ENCODE peak calls at places on chromosomes 13 and 19, in nine cellular contexts. One of them, this sample, is unnamed.

GRCh38 chr19:44003461-44004134 is 841 bp downstream of the ZNF230 start:
- DNase-seq in K562: peak; percentile 18
- DNase-seq in RWPE1: peak; percentile 19
- DNase-seq in pancreas: no peak
- DNase-seq in fibroblast of lung: no peak
- DNase-seq in CD8-positive, alpha-beta memory T cell: no peak
- DNase-seq in testis: peak; percentile 33
- DNase-seq in AG04450: no peak
- DNase-seq in suprapubic skin: no peak
- DNase-seq in this sample: no peak

GRCh38 chr19:29526730-29527499 is 1.1 kb downstream of the VSTM2B start:
- DNase-seq in K562: peak; percentile 36
- DNase-seq in RWPE1: no peak
- DNase-seq in pancreas: peak; percentile 50
- DNase-seq in fibroblast of lung: no peak
- DNase-seq in CD8-positive, alpha-beta memory T cell: no peak
- DNase-seq in testis: no peak
- DNase-seq in AG04450: no peak
- DNase-seq in suprapubic skin: no peak
- DNase-seq in this sample: peak; percentile 60

GRCh38 chr13:48505597-48506091 is 27.2 kb downstream of the RCBTB2 start:
- DNase-seq in K562: no peak
- DNase-seq in RWPE1: no peak
- DNase-seq in pancreas: no peak
- DNase-seq in fibroblast of lung: peak; percentile 52
- DNase-seq in CD8-positive, alpha-beta memory T cell: peak; percentile 18
- DNase-seq in testis: peak; percentile 55
- DNase-seq in AG04450: peak; percentile 8
- DNase-seq in suprapubic skin: no peak
- DNase-seq in this sample: no peak

GRCh38 chr19:27966390-27966816 is 1246.5 kb downstream of the UQCRFS1 start:
- DNase-seq in K562: peak; percentile 8
- DNase-seq in RWPE1: peak; percentile 2
- DNase-seq in pancreas: no peak
- DNase-seq in fibroblast of lung: peak; percentile 15
- DNase-seq in CD8-positive, alpha-beta memory T cell: no peak
- DNase-seq in testis: no peak
- DNase-seq in AG04450: no peak
- DNase-seq in suprapubic skin: no peak
- DNase-seq in this sample: no peak

GRCh38 chr13:43003729-43004128 is 11.7 kb upstream of the EPSTI1 start:
- DNase-seq in K562: no peak
- DNase-seq in RWPE1: no peak
- DNase-seq in pancreas: no peak
- DNase-seq in fibroblast of lung: no peak
- DNase-seq in CD8-positive, alpha-beta memory T cell: no peak
- DNase-seq in testis: no peak
- DNase-seq in AG04450: no peak
- DNase-seq in suprapubic skin: no peak
- DNase-seq in this sample: no peak

GRCh38 chr19:572891-573825 is 762 bp downstream of the BSG start:
- DNase-seq in K562: no peak
- DNase-seq in RWPE1: peak; percentile 71
- DNase-seq in pancreas: peak; percentile 81
- DNase-seq in fibroblast of lung: peak; percentile 65
- DNase-seq in CD8-positive, alpha-beta memory T cell: no peak
- DNase-seq in testis: peak; percentile 59
- DNase-seq in AG04450: no peak
- DNase-seq in suprapubic skin: no peak
- DNase-seq in this sample: no peak

GRCh38 chr19:55258476-55258827 is 365 bp downstream of the PPP6R1 start:
- DNase-seq in K562: peak; percentile 83
- DNase-seq in RWPE1: no peak
- DNase-seq in pancreas: peak; percentile 72
- DNase-seq in fibroblast of lung: no peak
- DNase-seq in CD8-positive, alpha-beta memory T cell: peak; percentile 53
- DNase-seq in testis: no peak
- DNase-seq in AG04450: no peak
- DNase-seq in suprapubic skin: peak; percentile 82
- DNase-seq in this sample: peak; percentile 41

GRCh38 chr19:47429140-47429793 is 9.9 kb upstream of the MEIS3 start:
- DNase-seq in K562: no peak
- DNase-seq in RWPE1: no peak
- DNase-seq in pancreas: no peak
- DNase-seq in fibroblast of lung: no peak
- DNase-seq in CD8-positive, alpha-beta memory T cell: no peak
- DNase-seq in testis: no peak
- DNase-seq in AG04450: no peak
- DNase-seq in suprapubic skin: no peak
- DNase-seq in this sample: no peak

GRCh38 chr19:13303381-13304129 is 153.3 kb downstream of the IER2 start:
- DNase-seq in K562: no peak
- DNase-seq in RWPE1: no peak
- DNase-seq in pancreas: no peak
- DNase-seq in fibroblast of lung: no peak
- DNase-seq in CD8-positive, alpha-beta memory T cell: no peak
- DNase-seq in testis: no peak
- DNase-seq in AG04450: no peak
- DNase-seq in suprapubic skin: no peak
- DNase-seq in this sample: no peak

DNA sequence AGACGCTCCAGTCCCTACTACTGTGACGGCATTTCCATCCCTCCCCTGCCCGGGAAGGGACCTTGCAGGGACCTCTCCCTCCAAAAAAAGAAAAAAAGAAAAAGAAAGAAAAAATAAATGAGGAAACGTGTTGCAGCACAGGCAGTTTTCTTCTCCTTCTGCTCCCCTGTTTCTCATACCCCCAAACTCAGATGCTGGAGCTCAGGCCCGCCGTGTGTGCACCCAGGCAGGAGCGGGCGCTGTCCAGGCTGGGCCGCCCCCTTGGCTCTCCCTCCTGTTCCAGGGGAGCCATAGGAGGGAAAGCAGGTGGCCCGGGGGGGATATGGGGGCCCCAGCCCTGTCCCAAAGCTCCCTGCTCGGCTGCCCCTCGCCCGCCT is 5.8 kb downstream of the YIPF2 start:
- DNase-seq in K562: peak; percentile 10
- DNase-seq in RWPE1: no peak
- DNase-seq in pancreas: no peak
- DNase-seq in fibroblast of lung: no peak
- DNase-seq in CD8-positive, alpha-beta memory T cell: no peak
- DNase-seq in testis: no peak
- DNase-seq in AG04450: no peak
- DNase-seq in suprapubic skin: no peak
- DNase-seq in this sample: no peak
- H3K27ac ChIP-seq in K562: no peak overlapping the region
- H3K27ac ChIP-seq in RWPE1: peak overlapping the region; percentile 52
- H3K27ac ChIP-seq in pancreas: no peak overlapping the region
- H3K27ac ChIP-seq in fibroblast of lung: no peak overlapping the region
- H3K27ac ChIP-seq in CD8-positive, alpha-beta memory T cell: no peak overlapping the region
- H3K27ac ChIP-seq in testis: no peak overlapping the region
- H3K27ac ChIP-seq in AG04450: no peak overlapping the region
- H3K27ac ChIP-seq in suprapubic skin: no peak overlapping the region
- H3K27ac ChIP-seq in this sample: no peak overlapping the region

DNA sequence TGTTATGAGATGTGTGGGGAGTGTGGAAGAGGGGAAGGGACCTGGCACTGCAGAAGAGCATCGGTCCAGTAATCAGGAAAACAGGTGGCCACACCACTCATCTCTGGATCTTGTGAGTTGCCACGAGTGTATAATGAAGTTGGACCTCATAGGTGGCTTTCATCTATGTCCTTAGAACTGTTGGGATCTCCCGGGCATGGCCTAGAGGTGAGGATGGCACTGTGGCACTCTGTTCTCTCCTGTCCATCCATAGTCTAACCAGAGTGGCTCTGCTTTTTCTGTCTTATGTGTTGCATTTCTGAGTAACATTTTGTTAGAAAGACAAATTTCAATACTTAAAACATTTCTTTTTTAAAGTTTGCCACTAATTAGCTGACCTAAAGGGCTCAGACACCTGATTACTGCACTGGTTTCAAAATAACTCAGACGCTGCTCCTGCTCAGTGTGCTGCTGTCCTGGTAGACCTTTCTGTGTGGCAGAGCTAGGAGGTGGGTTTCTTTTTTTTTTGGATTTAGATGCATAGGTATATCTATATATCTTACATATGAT is 5.5 kb downstream of the CNMD start:
- DNase-seq in K562: no peak
- DNase-seq in RWPE1: no peak
- DNase-seq in pancreas: no peak
- DNase-seq in fibroblast of lung: no peak
- DNase-seq in CD8-positive, alpha-beta memory T cell: no peak
- DNase-seq in testis: no peak
- DNase-seq in AG04450: no peak
- DNase-seq in suprapubic skin: no peak
- DNase-seq in this sample: no peak
- H3K27ac ChIP-seq in K562: no peak overlapping the region
- H3K27ac ChIP-seq in RWPE1: no peak overlapping the region
- H3K27ac ChIP-seq in pancreas: no peak overlapping the region
- H3K27ac ChIP-seq in fibroblast of lung: no peak overlapping the region
- H3K27ac ChIP-seq in CD8-positive, alpha-beta memory T cell: no peak overlapping the region
- H3K27ac ChIP-seq in testis: no peak overlapping the region
- H3K27ac ChIP-seq in AG04450: no peak overlapping the region
- H3K27ac ChIP-seq in suprapubic skin: no peak overlapping the region
- H3K27ac ChIP-seq in this sample: no peak overlapping the region

GRCh38 chr13:76853481-76853880 is 32.7 kb downstream of the KCTD12 start:
- DNase-seq in K562: no peak
- DNase-seq in RWPE1: no peak
- DNase-seq in pancreas: no peak
- DNase-seq in fibroblast of lung: no peak
- DNase-seq in CD8-positive, alpha-beta memory T cell: no peak
- DNase-seq in testis: no peak
- DNase-seq in AG04450: no peak
- DNase-seq in suprapubic skin: no peak
- DNase-seq in this sample: no peak
- H3K27ac ChIP-seq in K562: no peak overlapping the region
- H3K27ac ChIP-seq in RWPE1: no peak overlapping the region
- H3K27ac ChIP-seq in pancreas: no peak overlapping the region
- H3K27ac ChIP-seq in fibroblast of lung: no peak overlapping the region
- H3K27ac ChIP-seq in CD8-positive, alpha-beta memory T cell: no peak overlapping the region
- H3K27ac ChIP-seq in testis: no peak overlapping the region
- H3K27ac ChIP-seq in AG04450: no peak overlapping the region
- H3K27ac ChIP-seq in suprapubic skin: no peak overlapping the region
- H3K27ac ChIP-seq in this sample: no peak overlapping the region

DNA sequence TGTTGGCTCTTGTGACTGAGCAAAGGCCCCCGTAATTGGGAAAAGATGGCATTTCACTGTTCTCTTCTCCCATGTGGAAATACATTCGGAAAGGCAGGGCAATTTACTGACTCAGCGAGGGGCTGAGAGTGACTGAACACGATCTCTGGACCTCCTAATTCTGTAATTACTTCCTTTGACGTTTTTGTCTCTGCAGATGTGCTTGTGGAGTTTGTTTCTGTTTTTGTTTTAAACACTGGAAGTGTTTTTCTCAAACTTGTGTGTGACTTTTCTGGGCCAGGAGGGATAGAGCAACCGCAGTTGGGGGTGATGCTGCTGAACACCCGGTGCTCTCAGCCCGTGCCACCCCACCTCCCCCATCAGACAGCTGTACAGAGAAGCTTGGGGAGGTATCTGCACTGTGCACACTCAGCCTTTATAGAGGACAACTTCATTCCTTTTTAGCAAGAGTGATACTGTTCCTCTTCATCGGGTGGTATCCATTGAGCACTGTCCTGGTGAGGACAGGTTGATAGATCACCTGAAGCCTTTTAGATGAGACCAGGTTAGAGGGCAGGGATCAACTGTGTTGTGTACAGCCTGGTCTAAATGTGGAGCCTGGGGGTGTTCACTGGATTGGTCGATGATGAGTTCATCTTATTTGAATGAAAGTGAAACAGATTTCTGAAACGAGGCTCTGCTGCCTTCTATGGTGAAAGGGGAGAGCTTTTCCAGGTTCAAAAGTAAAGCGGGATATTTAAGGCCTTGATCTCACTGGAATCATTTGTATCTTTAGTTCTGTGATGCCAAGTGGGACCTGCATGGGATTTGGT is 117.4 kb downstream of the ESD start:
- DNase-seq in K562: no peak
- DNase-seq in RWPE1: no peak
- DNase-seq in pancreas: no peak
- DNase-seq in fibroblast of lung: peak; percentile 76
- DNase-seq in CD8-positive, alpha-beta memory T cell: peak; percentile 12
- DNase-seq in testis: peak; percentile 39
- DNase-seq in AG04450: no peak
- DNase-seq in suprapubic skin: no peak
- DNase-seq in this sample: no peak
- H3K27ac ChIP-seq in K562: no peak overlapping the region
- H3K27ac ChIP-seq in RWPE1: no peak overlapping the region
- H3K27ac ChIP-seq in pancreas: no peak overlapping the region
- H3K27ac ChIP-seq in fibroblast of lung: peak overlapping the region; percentile 91
- H3K27ac ChIP-seq in CD8-positive, alpha-beta memory T cell: peak overlapping the region; percentile 17
- H3K27ac ChIP-seq in testis: peak overlapping the region; percentile 69
- H3K27ac ChIP-seq in AG04450: peak overlapping the region; percentile 75
- H3K27ac ChIP-seq in suprapubic skin: peak overlapping the region; percentile 35
- H3K27ac ChIP-seq in this sample: no peak overlapping the region

This sample was measured in substantia nigra.